ENCODE peak calls at places on chromosomes 5 and 9, in seven cellular contexts. H is A549, V is left lung, R is adrenal gland, C is NT2/D1, G is aorta, E is HCT116. M is an unnamed sample. For H3K4me1, the result is how much of the 10 kb centered on the place peaks cover.

GRCh38 chr5:157327771-157328170 is 61.8 kb downstream of the CYFIP2 start:
- DNase-seq in H (no peak), V (no peak), R (no peak), C (no peak), G (no peak), E (no peak), M (no peak)

GRCh38 chr9:96515629-96516470 is 65.9 kb downstream of the HABP4 start:
- DNase-seq in H (no peak), V (no peak), R (no peak), C (no peak), G (no peak), E (no peak), M (no peak)

GRCh38 chr9:79489241-79490000 is 82.3 kb upstream of the TLE4 start:
- DNase-seq in H (peak), V (no peak), R (no peak), C (peak), G (no peak), E (no peak), M (no peak)

GRCh38 chr5:136457390-136458094 is 92.2 kb upstream of the TRPC7 start:
- DNase-seq in H (no peak), V (no peak), R (peak), C (no peak), G (no peak), E (no peak), M (no peak)

GRCh38 chr5:115377468-115378217 is 81.2 kb upstream of the CCDC112 start:
- DNase-seq in H (no peak), V (no peak), R (no peak), C (no peak), G (no peak), E (peak), M (no peak)

GRCh38 chr9:4334439-4334838 is 34.6 kb upstream of the GLIS3 start:
- DNase-seq in H (peak), V (peak), R (peak), C (peak), G (no peak), E (peak), M (no peak)

GRCh38 chr5:69492391-69493234 is at the start of gene OCLN:
- DNase-seq in H (peak), V (peak), R (no peak), C (peak), G (no peak), E (peak), M (peak)

GRCh38 chr9:95724253-95724991 is 151.1 kb upstream of the ERCC6L2 start:
- DNase-seq in H (no peak), V (no peak), R (no peak), C (no peak), G (no peak), E (no peak), M (no peak)

GRCh38 chr5:58496488-58496887 is 5.3 kb downstream of the GAPT start:
- DNase-seq in H (no peak), V (no peak), R (no peak), C (no peak), G (no peak), E (no peak), M (no peak)

GRCh38 chr5:69497006-69497520 is 4.5 kb downstream of the OCLN start:
- DNase-seq in H (no peak), V (no peak), R (no peak), C (no peak), G (no peak), E (no peak), M (no peak)

GRCh38 chr9:16247188-16247875 is 623.1 kb downstream of the BNC2 start:
- DNase-seq in H (peak), V (no peak), R (no peak), C (no peak), G (no peak), E (no peak), M (no peak)

GRCh38 chr5:149759986-149760699 is 30.0 kb downstream of the PPARGC1B start:
- DNase-seq in H (no peak), V (no peak), R (no peak), C (no peak), G (peak), E (no peak), M (no peak)

GRCh38 chr5:1164696-1165630 is 36.4 kb upstream of the SLC6A19 start:
- DNase-seq in H (no peak), V (no peak), R (no peak), C (no peak), G (peak), E (no peak), M (no peak)

GRCh38 chr9:96201140-96201539 is 100.8 kb downstream of the HSD17B3 start:
- DNase-seq in H (no peak), V (no peak), R (no peak), C (no peak), G (no peak), E (no peak), M (no peak)

GRCh38 chr5:141878771-141879759 is 855 bp upstream of the PCDH1 start:
- DNase-seq in H (peak), V (peak), R (peak), C (no peak), G (peak), E (peak), M (peak)

GRCh38 chr9:120152295-120152694 is 427.7 kb downstream of the CDK5RAP2 start:
- DNase-seq in H (no peak), V (no peak), R (no peak), C (peak), G (no peak), E (no peak), M (peak)

GRCh38 chr5:157961828-157962390 is 103.0 kb upstream of the CLINT1 start:
- DNase-seq in H (no peak), V (no peak), R (no peak), C (no peak), G (no peak), E (no peak), M (peak)

GRCh38 chr9:121858788-121859187 is 207.4 kb downstream of the DAB2IP start:
- DNase-seq in H (no peak), V (no peak), R (no peak), C (no peak), G (peak), E (no peak), M (no peak)

GRCh38 chr5:112757468-112758208 is 20.0 kb downstream of the APC start:
- DNase-seq in H (peak), V (no peak), R (no peak), C (no peak), G (no peak), E (peak), M (no peak)

GRCh38 chr5:169763437-169764301 is 126.6 kb downstream of the DOCK2 start:
- DNase-seq in H (no peak), V (no peak), R (peak), C (no peak), G (no peak), E (no peak), M (no peak)

GRCh38 chr5:172096184-172096941 is 89.9 kb upstream of the FBXW11 start:
- DNase-seq in H (no peak), V (peak), R (no peak), C (no peak), G (peak), E (no peak), M (no peak)

GRCh38 chr5:84564311-84564710 is 179.6 kb upstream of the EDIL3 start:
- DNase-seq in H (no peak), V (no peak), R (no peak), C (no peak), G (no peak), E (no peak), M (no peak)
- H3K4me1 ChIP-seq in H (under half), V (under half), R (under half), C (under half), G (under half), E (under half), M (under half)

GRCh38 chr5:128084228-128085167 is 932 bp downstream of the SLC12A2 start:
- DNase-seq in H (peak), V (peak), R (peak), C (no peak), G (peak), E (no peak), M (peak)

GRCh38 chr5:128085413-128085812 is 1.8 kb downstream of the SLC12A2 start:
- DNase-seq in H (no peak), V (no peak), R (no peak), C (no peak), G (no peak), E (no peak), M (no peak)

GRCh38 chr5:128082551-128083032 is 974 bp upstream of the SLC12A2 start:
- DNase-seq in H (peak), V (no peak), R (no peak), C (no peak), G (no peak), E (peak), M (no peak)

GRCh38 chr5:128083033-128083810 is at the start of gene SLC12A2:
- DNase-seq in H (peak), V (peak), R (peak), C (peak), G (peak), E (peak), M (peak)

GRCh38 chr5:128083811-128084227 is 253 bp downstream of the SLC12A2 start:
- DNase-seq in H (peak), V (no peak), R (no peak), C (no peak), G (no peak), E (no peak), M (no peak)
- H3K4me1 ChIP-seq in H (under half), V (half or more), R (under half), C (under half), G (under half), E (under half), M (under half)

DNA sequence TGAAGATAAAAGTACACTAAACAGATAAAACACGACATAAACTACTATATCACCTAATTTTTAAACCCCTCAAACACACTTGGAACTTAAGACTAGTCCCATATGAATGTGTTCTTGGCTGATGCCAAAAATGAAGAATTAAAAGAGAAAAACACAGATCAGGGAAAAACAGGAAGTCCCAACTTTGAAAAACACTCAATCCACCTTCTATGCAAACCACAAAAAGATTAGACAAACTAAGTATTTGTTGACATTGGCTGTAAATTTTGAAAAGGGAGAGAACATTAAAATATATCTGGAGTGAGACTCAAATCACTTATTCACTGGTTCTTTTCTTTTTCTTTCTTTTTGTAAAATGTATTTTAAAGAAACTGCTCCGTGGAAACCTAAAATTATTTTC is 81.4 kb downstream of the ANKH start:
- DNase-seq in H (no peak), V (no peak), R (no peak), C (no peak), G (no peak), E (no peak), M (no peak)
- H3K4me1 ChIP-seq in H (under half), V (under half), R (under half), C (under half), G (under half), E (under half), M (under half)

GRCh38 chr5:122863721-122864120 is 18.3 kb downstream of the SNX24 start:
- DNase-seq in H (no peak), V (no peak), R (no peak), C (no peak), G (no peak), E (no peak), M (no peak)
- H3K4me1 ChIP-seq in H (under half), V (under half), R (under half), C (under half), G (under half), E (under half), M (under half)